ENCODE peak calls at places on chromosomes 5 and 9, in eight cellular contexts. M, C, I, T, Q, E, S and D are unnamed samples.

GRCh38 chr9:131417264-131418142 is 23.6 kb downstream of the PRRC2B start:
- DNase-seq in C (no peak), Q (no peak), I (no peak), E (no peak), M (no peak), S (no peak), T (no peak), D (no peak)

GRCh38 chr5:27316283-27316675 is 277.9 kb upstream of the CDH9 start:
- DNase-seq in T (no peak), C (no peak), I (peak), S (no peak), M (peak), E (no peak), Q (no peak), D (no peak)

GRCh38 chr9:15936316-15936869 is 383.6 kb downstream of the CCDC171 start:
- DNase-seq in E (no peak), I (no peak), C (no peak), S (no peak), Q (no peak), M (no peak), T (peak), D (no peak)

GRCh38 chr9:126491256-126491879 is 122.4 kb upstream of the LMX1B start:
- DNase-seq in S (no peak), I (no peak), M (peak), C (peak), Q (peak), E (no peak), T (no peak), D (no peak)

GRCh38 chr9:111873901-111874300 is 22.7 kb upstream of the UGCG start:
- DNase-seq in C (no peak), I (peak), M (no peak), E (no peak), T (no peak), Q (no peak), S (no peak), D (no peak)

GRCh38 chr5:149966901-149967419 is 6.4 kb downstream of the SLC26A2 start:
- DNase-seq in T (no peak), S (no peak), E (no peak), C (no peak), Q (no peak), M (no peak), I (no peak), D (no peak)

GRCh38 chr5:111514087-111514486 is 1.8 kb upstream of the STARD4 start:
- DNase-seq in M (no peak), E (no peak), I (no peak), Q (no peak), C (no peak), T (no peak), S (no peak), D (no peak)

GRCh38 chr5:3729631-3730030 is 134.0 kb downstream of the IRX1 start:
- DNase-seq in M (no peak), S (no peak), E (no peak), Q (no peak), T (no peak), C (no peak), I (no peak), D (no peak)

GRCh38 chr5:89241186-89241585 is 358.2 kb upstream of the MEF2C start:
- DNase-seq in E (no peak), I (peak), T (no peak), M (peak), Q (no peak), C (no peak), S (no peak), D (no peak)

DNA sequence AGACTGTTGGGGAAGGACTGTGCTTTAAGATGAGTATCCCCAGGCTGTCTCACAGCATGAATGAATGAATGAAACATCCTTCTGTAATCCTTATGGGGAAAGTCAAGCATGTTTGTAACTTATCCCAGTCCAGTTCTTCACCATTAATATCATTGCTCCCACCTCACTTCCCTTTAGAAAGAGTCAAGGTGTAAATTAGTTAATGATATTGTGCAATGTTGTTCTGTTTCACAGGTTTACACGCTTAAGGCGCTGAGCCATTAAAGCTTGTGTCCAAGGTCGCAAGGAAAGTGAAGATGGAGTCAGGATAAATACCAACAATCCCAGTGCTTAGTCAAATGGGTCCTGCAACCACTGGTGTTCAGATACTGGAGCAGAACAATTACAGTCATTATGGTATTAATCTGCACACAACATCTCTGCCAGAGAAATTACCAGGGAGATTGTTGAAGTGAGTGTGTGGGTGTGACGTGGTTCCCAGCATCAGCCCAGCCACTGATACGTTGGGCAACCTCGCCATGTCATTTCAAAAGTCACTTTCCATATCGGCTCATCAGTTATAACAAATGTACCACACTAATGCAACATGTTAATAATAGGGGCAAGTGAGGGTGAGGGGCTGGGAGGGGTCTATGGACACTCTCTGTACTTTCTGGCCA is 1.5 kb upstream of the MYO10 start:
- DNase-seq in Q (no peak), S (no peak), T (no peak), E (no peak), M (no peak), C (no peak), I (no peak), D (no peak)
- TF ChIP-seq CTCF in Q (no peak), S (no peak), T (no peak), E (no peak), M (no peak), C (no peak), I (no peak), D (no peak)

GRCh38 chr5:169584998-169585451 is 1.5 kb downstream of the SPDL1 start:
- DNase-seq in S (no peak), I (no peak), T (no peak), M (no peak), Q (no peak), C (no peak), E (no peak), D (no peak)
- TF ChIP-seq CTCF in S (no peak), I (peak), T (no peak), M (no peak), Q (no peak), C (no peak), E (no peak), D (no peak)

DNA sequence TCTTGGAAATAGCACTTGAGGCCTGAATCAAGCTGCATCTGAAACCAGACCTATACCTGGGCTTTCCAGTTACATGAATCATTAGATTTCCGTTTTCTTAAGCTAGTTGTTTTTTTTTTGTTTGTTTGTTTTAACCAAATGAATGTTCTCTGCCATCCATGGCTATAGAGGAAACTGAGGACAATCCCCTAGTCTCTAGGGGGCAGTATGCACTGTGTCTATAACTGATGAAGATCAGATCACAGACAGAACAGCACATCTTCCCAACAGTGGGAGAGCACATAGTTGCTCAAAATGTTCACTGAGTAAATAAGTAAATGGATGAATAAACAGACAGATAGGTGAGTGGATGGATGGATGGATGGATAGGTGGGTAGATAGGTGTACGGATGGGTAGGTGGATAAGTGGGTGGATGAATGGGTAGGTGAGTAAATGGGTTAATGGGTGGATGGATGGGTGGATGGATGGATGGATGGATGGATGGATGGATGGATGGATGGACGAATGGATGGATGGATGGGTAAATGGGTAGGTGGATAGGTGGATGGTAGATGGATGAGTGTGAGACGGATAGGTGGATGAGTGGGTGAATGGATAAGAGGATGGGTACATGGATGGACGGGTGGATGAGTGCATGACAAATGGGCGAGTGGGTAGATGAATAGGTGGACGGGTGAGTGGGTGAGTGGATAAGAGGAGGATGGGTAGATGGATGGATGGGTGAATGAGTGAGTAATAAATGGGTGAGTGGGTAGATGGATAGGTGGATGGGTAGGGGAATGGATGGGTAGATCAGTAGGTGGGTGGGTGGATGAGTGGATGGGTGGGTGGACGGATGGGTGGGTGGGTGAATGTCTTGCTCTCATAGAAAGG is 179.1 kb downstream of the FGF18 start:
- DNase-seq in Q (no peak), I (no peak), C (no peak), S (no peak), E (peak), T (no peak), M (no peak), D (no peak)
- TF ChIP-seq CTCF in Q (no peak), I (peak), C (no peak), S (no peak), E (peak), T (no peak), M (peak), D (peak)

GRCh38 chr5:43772601-43773031 is 169.6 kb downstream of the NNT start:
- DNase-seq in C (no peak), T (no peak), M (no peak), E (no peak), I (peak), Q (no peak), S (no peak), D (no peak)
- TF ChIP-seq CTCF in C (no peak), T (no peak), M (no peak), E (no peak), I (no peak), Q (no peak), S (no peak), D (no peak)

GRCh38 chr5:127028822-127029457 is 1.4 kb downstream of the MARCHF3 start:
- DNase-seq in Q (no peak), M (no peak), E (no peak), C (peak), I (no peak), T (peak), S (no peak), D (no peak)

GRCh38 chr5:127031147-127031862 is 947 bp upstream of the MARCHF3 start:
- DNase-seq in C (peak), Q (peak), S (no peak), E (peak), M (no peak), I (no peak), T (peak), D (no peak)

GRCh38 chr5:127027539-127027938 is 2.8 kb downstream of the MARCHF3 start:
- DNase-seq in M (no peak), T (no peak), E (no peak), S (no peak), I (no peak), C (no peak), Q (no peak), D (no peak)

GRCh38 chr5:127030259-127031146 is at the start of gene MARCHF3:
- DNase-seq in M (peak), I (peak), E (peak), Q (peak), T (peak), S (peak), C (peak), D (peak)

GRCh38 chr5:127029513-127030258 is 672 bp downstream of the MARCHF3 start:
- DNase-seq in E (peak), T (peak), M (no peak), C (peak), I (peak), S (peak), Q (peak), D (no peak)
- TF ChIP-seq CTCF in E (peak), T (peak), M (peak), C (peak), I (peak), S (peak), Q (no peak), D (no peak)

DNA sequence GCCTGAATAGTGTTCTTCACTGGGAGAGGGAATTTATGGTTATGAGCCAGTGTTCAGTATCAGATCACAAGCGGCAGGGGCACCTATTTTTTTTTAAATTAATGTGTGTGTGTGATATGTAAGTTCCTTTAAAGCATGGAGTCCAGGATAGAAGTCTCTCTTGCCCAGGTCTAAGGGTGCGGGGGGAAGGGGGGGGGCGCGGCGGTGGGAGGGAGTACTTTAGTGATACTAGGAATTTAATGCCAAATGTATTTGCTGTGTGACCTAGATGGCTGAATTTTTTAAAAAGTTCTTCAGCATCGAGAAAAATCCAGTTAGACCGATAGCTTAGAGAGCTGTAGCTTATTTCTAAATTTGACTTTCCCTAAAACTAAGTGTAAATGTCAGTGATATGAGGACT is 1.5 kb upstream of the FCHO2 start:
- DNase-seq in C (no peak), I (no peak), M (no peak), S (no peak), Q (no peak), E (no peak), T (no peak), D (no peak)
- TF ChIP-seq CTCF in C (no peak), I (no peak), M (no peak), S (no peak), Q (no peak), E (no peak), T (no peak), D (no peak)